ENCODE peak calls at places on chromosomes 7 and 10, in ten cellular contexts. One of them, this sample, is unnamed.

GRCh38 chr7:57308631-57309408 is 141.2 kb upstream of the ZNF716 start:
- DNase-seq in fibroblast of mammary gland: no peak
- DNase-seq in fibroblast of lung: no peak
- DNase-seq in tibial nerve: no peak
- DNase-seq in BE2C: no peak
- DNase-seq in glutamatergic neuron: no peak
- DNase-seq in RWPE1: no peak
- DNase-seq in HFFc6: no peak
- DNase-seq in cardiac muscle cell: no peak
- DNase-seq in GM10248: no peak
- DNase-seq in this sample: no peak

GRCh38 chr7:111729483-111729882 is 167.2 kb upstream of the IMMP2L start:
- DNase-seq in GM10248: no peak
- DNase-seq in cardiac muscle cell: no peak
- DNase-seq in tibial nerve: no peak
- DNase-seq in glutamatergic neuron: no peak
- DNase-seq in fibroblast of mammary gland: no peak
- DNase-seq in BE2C: peak
- DNase-seq in HFFc6: no peak
- DNase-seq in fibroblast of lung: no peak
- DNase-seq in RWPE1: no peak
- DNase-seq in this sample: no peak

GRCh38 chr10:33015798-33016547 is 57.9 kb upstream of the ITGB1 start:
- DNase-seq in cardiac muscle cell: no peak
- DNase-seq in BE2C: no peak
- DNase-seq in HFFc6: peak
- DNase-seq in fibroblast of lung: peak
- DNase-seq in glutamatergic neuron: no peak
- DNase-seq in GM10248: no peak
- DNase-seq in RWPE1: no peak
- DNase-seq in tibial nerve: no peak
- DNase-seq in fibroblast of mammary gland: peak
- DNase-seq in this sample: no peak

GRCh38 chr7:155007947-155008346 is 5.0 kb upstream of the PAXIP1 start:
- DNase-seq in GM10248: no peak
- DNase-seq in tibial nerve: no peak
- DNase-seq in fibroblast of lung: peak
- DNase-seq in BE2C: peak
- DNase-seq in HFFc6: no peak
- DNase-seq in RWPE1: no peak
- DNase-seq in glutamatergic neuron: peak
- DNase-seq in fibroblast of mammary gland: peak
- DNase-seq in cardiac muscle cell: peak
- DNase-seq in this sample: no peak

GRCh38 chr10:5746197-5746596 is 61.6 kb downstream of the TASOR2 start:
- DNase-seq in fibroblast of lung: no peak
- DNase-seq in HFFc6: no peak
- DNase-seq in BE2C: no peak
- DNase-seq in cardiac muscle cell: peak
- DNase-seq in RWPE1: no peak
- DNase-seq in glutamatergic neuron: no peak
- DNase-seq in GM10248: no peak
- DNase-seq in fibroblast of mammary gland: no peak
- DNase-seq in tibial nerve: no peak
- DNase-seq in this sample: no peak

GRCh38 chr7:149776305-149776704 is 2.9 kb upstream of the ZNF467 start:
- DNase-seq in fibroblast of mammary gland: no peak
- DNase-seq in GM10248: no peak
- DNase-seq in RWPE1: no peak
- DNase-seq in fibroblast of lung: no peak
- DNase-seq in tibial nerve: no peak
- DNase-seq in glutamatergic neuron: peak
- DNase-seq in cardiac muscle cell: peak
- DNase-seq in HFFc6: no peak
- DNase-seq in BE2C: peak
- DNase-seq in this sample: peak

GRCh38 chr7:158959954-158960353 is 103.6 kb downstream of the DYNC2I1 start:
- DNase-seq in RWPE1: no peak
- DNase-seq in GM10248: no peak
- DNase-seq in fibroblast of lung: no peak
- DNase-seq in HFFc6: no peak
- DNase-seq in tibial nerve: no peak
- DNase-seq in BE2C: no peak
- DNase-seq in cardiac muscle cell: no peak
- DNase-seq in glutamatergic neuron: no peak
- DNase-seq in fibroblast of mammary gland: no peak
- DNase-seq in this sample: no peak

GRCh38 chr10:17586741-17587720 is 30.1 kb downstream of the HACD1 start:
- DNase-seq in RWPE1: no peak
- DNase-seq in HFFc6: peak
- DNase-seq in fibroblast of lung: peak
- DNase-seq in tibial nerve: no peak
- DNase-seq in GM10248: no peak
- DNase-seq in cardiac muscle cell: peak
- DNase-seq in glutamatergic neuron: no peak
- DNase-seq in fibroblast of mammary gland: no peak
- DNase-seq in BE2C: no peak
- DNase-seq in this sample: no peak

GRCh38 chr7:153682628-153683027 is 369.6 kb upstream of the DPP6 start:
- DNase-seq in GM10248: no peak
- DNase-seq in HFFc6: no peak
- DNase-seq in tibial nerve: no peak
- DNase-seq in fibroblast of mammary gland: no peak
- DNase-seq in RWPE1: no peak
- DNase-seq in cardiac muscle cell: no peak
- DNase-seq in glutamatergic neuron: no peak
- DNase-seq in fibroblast of lung: no peak
- DNase-seq in BE2C: no peak
- DNase-seq in this sample: no peak

GRCh38 chr7:31071316-31071715 is 19.2 kb downstream of the ADCYAP1R1 start:
- DNase-seq in BE2C: no peak
- DNase-seq in HFFc6: no peak
- DNase-seq in fibroblast of mammary gland: no peak
- DNase-seq in GM10248: no peak
- DNase-seq in RWPE1: no peak
- DNase-seq in glutamatergic neuron: no peak
- DNase-seq in cardiac muscle cell: no peak
- DNase-seq in fibroblast of lung: no peak
- DNase-seq in tibial nerve: no peak
- DNase-seq in this sample: no peak

GRCh38 chr10:5944389-5945202 is 32.7 kb downstream of the IL15RA start:
- DNase-seq in HFFc6: peak
- DNase-seq in BE2C: no peak
- DNase-seq in fibroblast of mammary gland: peak
- DNase-seq in cardiac muscle cell: no peak
- DNase-seq in fibroblast of lung: peak
- DNase-seq in GM10248: no peak
- DNase-seq in tibial nerve: peak
- DNase-seq in glutamatergic neuron: no peak
- DNase-seq in RWPE1: peak
- DNase-seq in this sample: no peak

GRCh38 chr10:77692782-77693181 is 55.2 kb upstream of the KCNMA1 start:
- DNase-seq in BE2C: peak
- DNase-seq in glutamatergic neuron: no peak
- DNase-seq in fibroblast of mammary gland: peak
- DNase-seq in fibroblast of lung: peak
- DNase-seq in tibial nerve: no peak
- DNase-seq in cardiac muscle cell: no peak
- DNase-seq in GM10248: no peak
- DNase-seq in RWPE1: peak
- DNase-seq in HFFc6: peak
- DNase-seq in this sample: no peak

GRCh38 chr7:45921699-45922519 is 837 bp upstream of the IGFBP3 start:
- DNase-seq in GM10248: no peak
- DNase-seq in fibroblast of lung: peak
- DNase-seq in tibial nerve: peak
- DNase-seq in RWPE1: peak
- DNase-seq in cardiac muscle cell: peak
- DNase-seq in glutamatergic neuron: peak
- DNase-seq in fibroblast of mammary gland: peak
- DNase-seq in BE2C: peak
- DNase-seq in HFFc6: peak
- DNase-seq in this sample: peak

GRCh38 chr10:78288716-78289115 is 255.1 kb downstream of the RPS24 start:
- DNase-seq in cardiac muscle cell: no peak
- DNase-seq in glutamatergic neuron: no peak
- DNase-seq in HFFc6: no peak
- DNase-seq in fibroblast of lung: no peak
- DNase-seq in BE2C: no peak
- DNase-seq in fibroblast of mammary gland: no peak
- DNase-seq in GM10248: no peak
- DNase-seq in RWPE1: no peak
- DNase-seq in tibial nerve: no peak
- DNase-seq in this sample: no peak

GRCh38 chr7:25770670-25771069 is 381.3 kb upstream of the NFE2L3 start:
- DNase-seq in HFFc6: no peak
- DNase-seq in fibroblast of mammary gland: no peak
- DNase-seq in BE2C: no peak
- DNase-seq in tibial nerve: no peak
- DNase-seq in fibroblast of lung: no peak
- DNase-seq in GM10248: no peak
- DNase-seq in cardiac muscle cell: no peak
- DNase-seq in glutamatergic neuron: no peak
- DNase-seq in RWPE1: no peak
- DNase-seq in this sample: no peak

GRCh38 chr7:51665045-51665785 is 348.6 kb upstream of the COBL start:
- DNase-seq in HFFc6: no peak
- DNase-seq in GM10248: no peak
- DNase-seq in cardiac muscle cell: no peak
- DNase-seq in fibroblast of lung: no peak
- DNase-seq in glutamatergic neuron: no peak
- DNase-seq in BE2C: no peak
- DNase-seq in fibroblast of mammary gland: no peak
- DNase-seq in RWPE1: no peak
- DNase-seq in tibial nerve: no peak
- DNase-seq in this sample: no peak

GRCh38 chr7:51666261-51666660 is 349.7 kb upstream of the COBL start:
- DNase-seq in fibroblast of lung: no peak
- DNase-seq in HFFc6: no peak
- DNase-seq in cardiac muscle cell: peak
- DNase-seq in BE2C: no peak
- DNase-seq in tibial nerve: no peak
- DNase-seq in fibroblast of mammary gland: no peak
- DNase-seq in GM10248: no peak
- DNase-seq in glutamatergic neuron: no peak
- DNase-seq in RWPE1: no peak
- DNase-seq in this sample: no peak

DNA sequence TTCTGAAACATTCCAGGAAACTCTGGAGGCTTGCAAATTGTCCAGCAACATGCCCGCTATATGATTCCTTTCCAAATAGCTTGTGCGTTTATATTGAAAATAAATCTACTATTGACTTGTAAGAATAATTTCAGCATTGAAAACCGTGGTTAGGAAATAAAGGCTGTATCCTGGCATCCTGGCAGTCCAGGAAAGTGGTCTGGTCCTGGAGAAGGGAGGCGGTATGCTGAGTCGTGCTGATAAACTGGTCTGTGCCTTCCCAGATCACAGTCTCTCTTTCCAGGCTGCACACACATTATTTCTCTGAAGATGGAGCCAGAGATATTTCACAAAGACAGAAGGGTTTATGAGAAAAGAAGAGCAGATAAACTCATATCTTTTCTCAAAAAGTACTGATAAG is 350.1 kb upstream of the COBL start:
- DNase-seq in glutamatergic neuron: no peak
- DNase-seq in GM10248: no peak
- DNase-seq in fibroblast of lung: no peak
- DNase-seq in fibroblast of mammary gland: no peak
- DNase-seq in BE2C: peak
- DNase-seq in HFFc6: no peak
- DNase-seq in tibial nerve: no peak
- DNase-seq in cardiac muscle cell: no peak
- DNase-seq in RWPE1: no peak
- DNase-seq in this sample: no peak
- TF ChIP-seq CTCF in glutamatergic neuron: no peak
- TF ChIP-seq CTCF in GM10248: no peak
- TF ChIP-seq CTCF in fibroblast of lung: no peak
- TF ChIP-seq CTCF in fibroblast of mammary gland: no peak
- TF ChIP-seq CTCF in BE2C: peak
- TF ChIP-seq CTCF in HFFc6: no peak
- TF ChIP-seq CTCF in tibial nerve: no peak
- TF ChIP-seq CTCF in cardiac muscle cell: no peak
- TF ChIP-seq CTCF in RWPE1: no peak
- TF ChIP-seq CTCF in this sample: no peak

GRCh38 chr10:62022830-62023229 is 121.3 kb downstream of the ARID5B start:
- DNase-seq in fibroblast of lung: no peak
- DNase-seq in GM10248: no peak
- DNase-seq in fibroblast of mammary gland: no peak
- DNase-seq in RWPE1: no peak
- DNase-seq in BE2C: no peak
- DNase-seq in cardiac muscle cell: no peak
- DNase-seq in glutamatergic neuron: no peak
- DNase-seq in tibial nerve: no peak
- DNase-seq in HFFc6: no peak
- DNase-seq in this sample: no peak
- TF ChIP-seq CTCF in fibroblast of lung: no peak
- TF ChIP-seq CTCF in GM10248: no peak
- TF ChIP-seq CTCF in fibroblast of mammary gland: no peak
- TF ChIP-seq CTCF in RWPE1: no peak
- TF ChIP-seq CTCF in BE2C: no peak
- TF ChIP-seq CTCF in cardiac muscle cell: no peak
- TF ChIP-seq CTCF in glutamatergic neuron: no peak
- TF ChIP-seq CTCF in tibial nerve: no peak
- TF ChIP-seq CTCF in HFFc6: no peak
- TF ChIP-seq CTCF in this sample: no peak

DNA sequence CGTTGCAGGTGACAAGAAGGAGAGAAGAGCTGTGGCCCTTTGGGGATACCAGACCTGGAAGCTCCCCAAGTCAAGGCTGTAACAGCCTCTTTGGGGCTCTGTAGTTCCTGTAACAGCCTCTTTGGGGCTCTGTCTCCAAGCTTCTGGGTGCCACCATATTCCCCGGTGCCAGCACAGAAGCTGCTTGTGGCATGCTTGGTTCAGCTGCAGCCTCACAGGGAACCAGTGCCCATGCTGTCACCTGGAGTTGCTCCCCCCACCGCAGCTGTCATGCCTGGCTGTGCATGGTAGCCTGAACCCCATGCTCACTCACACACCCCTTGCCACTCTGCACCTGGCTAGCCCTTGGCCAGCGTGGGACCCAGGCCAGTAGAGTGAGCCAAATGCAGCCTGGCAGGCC is 109.1 kb downstream of the ELAPOR2 start:
- DNase-seq in BE2C: no peak
- DNase-seq in GM10248: no peak
- DNase-seq in RWPE1: no peak
- DNase-seq in cardiac muscle cell: no peak
- DNase-seq in glutamatergic neuron: no peak
- DNase-seq in tibial nerve: no peak
- DNase-seq in HFFc6: no peak
- DNase-seq in fibroblast of mammary gland: no peak
- DNase-seq in fibroblast of lung: no peak
- DNase-seq in this sample: peak
- TF ChIP-seq CTCF in BE2C: no peak
- TF ChIP-seq CTCF in GM10248: peak
- TF ChIP-seq CTCF in RWPE1: no peak
- TF ChIP-seq CTCF in cardiac muscle cell: no peak
- TF ChIP-seq CTCF in glutamatergic neuron: no peak
- TF ChIP-seq CTCF in tibial nerve: no peak
- TF ChIP-seq CTCF in HFFc6: no peak
- TF ChIP-seq CTCF in fibroblast of mammary gland: no peak
- TF ChIP-seq CTCF in fibroblast of lung: no peak
- TF ChIP-seq CTCF in this sample: no peak

GRCh38 chr10:44513592-44513991 is 128.7 kb upstream of the CXCL12 start:
- DNase-seq in tibial nerve: no peak
- DNase-seq in glutamatergic neuron: no peak
- DNase-seq in fibroblast of lung: peak
- DNase-seq in RWPE1: no peak
- DNase-seq in cardiac muscle cell: no peak
- DNase-seq in GM10248: no peak
- DNase-seq in HFFc6: no peak
- DNase-seq in BE2C: no peak
- DNase-seq in fibroblast of mammary gland: peak
- DNase-seq in this sample: no peak
- TF ChIP-seq CTCF in tibial nerve: no peak
- TF ChIP-seq CTCF in glutamatergic neuron: no peak
- TF ChIP-seq CTCF in fibroblast of lung: no peak
- TF ChIP-seq CTCF in RWPE1: no peak
- TF ChIP-seq CTCF in cardiac muscle cell: peak
- TF ChIP-seq CTCF in GM10248: no peak
- TF ChIP-seq CTCF in HFFc6: peak
- TF ChIP-seq CTCF in BE2C: peak
- TF ChIP-seq CTCF in fibroblast of mammary gland: peak
- TF ChIP-seq CTCF in this sample: no peak